ENCODE peak calls at places on chromosome 1, in eight cellular contexts. G is stimulated activated CD8-positive, alpha-beta memory T cell treated with anti-CD3 and anti-CD28 coated beads, Interleukin-2, amount 100 ng/mL, for 1 hour; A is activated naive CD4-positive, alpha-beta T cell treated with anti-CD3 and anti-CD28 coated beads, Interleukin-2, amount 10 ng/mL, durations not matched to agents 7 days and 5 days; M is pancreas; W is ascending aorta; I is activated CD4-positive, alpha-beta T cell treated with anti-CD3 and anti-CD28 coated beads for 24 hours; N is stimulated activated naive CD4-positive, alpha-beta T cell treated with Interleukin-2 at 50 U/mL for 16 hours; Q is activated T-helper 1 cell treated with anti-CD3 and anti-CD28 coated beads, Interleukin-2, amount 50 U/mL, for 16 hours. K is an unnamed sample.

GRCh38 chr1:8814870-8815269 is 2.6 kb downstream of the RERE start:
- DNase-seq in G (no peak), W (no peak), A (no peak), I (no peak), N (no peak), Q (no peak), M (no peak), K (no peak)

GRCh38 chr1:3121401-3122215 is 52.6 kb downstream of the PRDM16 start:
- DNase-seq in M (no peak), G (no peak), Q (no peak), A (no peak), I (no peak), W (no peak), N (no peak), K (no peak)

GRCh38 chr1:15698201-15698600 is 14.1 kb downstream of the PLEKHM2 start:
- DNase-seq in I (no peak), W (no peak), A (no peak), Q (no peak), G (no peak), N (no peak), M (no peak), K (no peak)

GRCh38 chr1:10320336-10320735 is 78.5 kb upstream of the PGD start:
- DNase-seq in Q (no peak), I (no peak), N (no peak), G (no peak), M (no peak), A (no peak), W (no peak), K (no peak)

GRCh38 chr1:166925791-166926483 is 49.4 kb downstream of the ILDR2 start:
- DNase-seq in W (no peak), M (no peak), Q (no peak), I (no peak), G (no peak), N (no peak), A (no peak), K (peak; percentile 63)

GRCh38 chr1:19770436-19771190 is 29.1 kb downstream of the TMCO4 start:
- DNase-seq in N (no peak), G (no peak), Q (no peak), A (no peak), M (no peak), W (no peak), I (no peak), K (no peak)

GRCh38 chr1:20411196-20411980 is 74.6 kb downstream of the CAMK2N1 start:
- DNase-seq in Q (no peak), W (no peak), G (no peak), A (no peak), I (no peak), N (no peak), M (no peak), K (peak; percentile 98)

GRCh38 chr1:225653463-225654276 is 747 bp upstream of the ENAH start:
- DNase-seq in W (peak; percentile 66), Q (no peak), M (peak; percentile 82), I (no peak), G (no peak), N (no peak), A (peak; percentile 35), K (peak; percentile 54)

GRCh38 chr1:207070811-207071210 is 17.7 kb downstream of the PFKFB2 start:
- DNase-seq in A (peak; percentile 48), N (no peak), I (no peak), W (no peak), G (no peak), M (no peak), Q (no peak), K (no peak)

GRCh38 chr1:203202431-203203245 is 16.1 kb upstream of the CHI3L1 start:
- DNase-seq in M (peak; percentile 48), I (no peak), A (no peak), G (no peak), W (peak; percentile 19), N (no peak), Q (no peak), K (peak; percentile 91)

GRCh38 chr1:169650551-169650950 is 20.6 kb upstream of the SELP start:
- DNase-seq in G (no peak), I (no peak), W (no peak), Q (no peak), M (no peak), N (no peak), A (no peak), K (no peak)

GRCh38 chr1:34002810-34003209 is 138.9 kb downstream of the HMGB4 start:
- DNase-seq in A (no peak), N (no peak), Q (no peak), G (no peak), W (no peak), I (no peak), M (no peak), K (no peak)

GRCh38 chr1:157289001-157289400 is 150.8 kb upstream of the ETV3 start:
- DNase-seq in A (no peak), Q (no peak), W (no peak), N (no peak), G (no peak), M (no peak), I (no peak), K (no peak)

GRCh38 chr1:113390871-113391642 is 742 bp downstream of the MAGI3 start:
- DNase-seq in A (peak; percentile 70), N (peak; percentile 49), G (no peak), I (no peak), M (peak; percentile 84), Q (peak; percentile 13), W (no peak), K (peak; percentile 7)

K was measured in AG08395.